ENCODE peak calls at places on chromosome 18, in seven cellular contexts. V is neuronal stem cell; K is GM19239; D is activated CD8-positive, alpha-beta memory T cell treated with anti-CD3 and anti-CD28 coated beads, Interleukin-2, amount 50 U/mL, for 4 hours; N is HT1080; W is aorta; P is D721Med. X is an unnamed sample.

GRCh38 chr18:21262979-21263378 is 20.9 kb downstream of the GREB1L start:
- DNase-seq in V (peak; percentile 74), K (no peak), D (no peak), N (peak; percentile 14), W (no peak), P (no peak), X (no peak)

GRCh38 chr18:2337552-2338141 is 233.7 kb downstream of the METTL4 start:
- DNase-seq in V (no peak), K (peak; percentile 26), D (peak; percentile 23), N (peak; percentile 8), W (peak; percentile 58), P (no peak), X (peak; percentile 20)

GRCh38 chr18:26656944-26657536 is 108.7 kb upstream of the KCTD1 start:
- DNase-seq in V (peak; percentile 54), K (peak; percentile 38), D (no peak), N (peak; percentile 58), W (peak; percentile 86), P (no peak), X (peak; percentile 60)

GRCh38 chr18:48038636-48039035 is 108.2 kb upstream of the SMAD2 start:
- DNase-seq in V (no peak), K (no peak), D (no peak), N (no peak), W (no peak), P (no peak), X (no peak)

GRCh38 chr18:26286008-26286407 is 59.8 kb downstream of the TAF4B start:
- DNase-seq in V (no peak), K (no peak), D (no peak), N (no peak), W (no peak), P (no peak), X (no peak)

GRCh38 chr18:58552057-58552461 is 76.8 kb downstream of the ALPK2 start:
- DNase-seq in V (no peak), K (no peak), D (no peak), N (peak; percentile 15), W (no peak), P (no peak), X (no peak)

GRCh38 chr18:14093526-14093925 is 38.7 kb downstream of the ZNF519 start:
- DNase-seq in V (no peak), K (no peak), D (no peak), N (no peak), W (no peak), P (no peak), X (no peak)

GRCh38 chr18:69558088-69558487 is 157.4 kb downstream of the DOK6 start:
- DNase-seq in V (no peak), K (no peak), D (no peak), N (no peak), W (no peak), P (no peak), X (peak; percentile 4)

GRCh38 chr18:40222736-40223135 is 1732.3 kb upstream of the PIK3C3 start:
- DNase-seq in V (no peak), K (no peak), D (no peak), N (peak; percentile 12), W (no peak), P (no peak), X (peak; percentile 7)

GRCh38 chr18:12879840-12880531 is 4.1 kb downstream of the PTPN2 start:
- DNase-seq in V (no peak), K (no peak), D (no peak), N (no peak), W (no peak), P (no peak), X (no peak)

GRCh38 chr18:36379426-36379984 is 82.0 kb downstream of the FHOD3 start:
- DNase-seq in V (no peak), K (no peak), D (no peak), N (no peak), W (no peak), P (no peak), X (no peak)

GRCh38 chr18:27005589-27005988 is 140.1 kb upstream of the AQP4 start:
- DNase-seq in V (no peak), K (no peak), D (no peak), N (peak; percentile 20), W (no peak), P (no peak), X (peak; percentile 12)

GRCh38 chr18:8619835-8620577 is 10.8 kb downstream of the RAB12 start:
- DNase-seq in V (no peak), K (no peak), D (no peak), N (no peak), W (no peak), P (peak; percentile 54), X (no peak)

GRCh38 chr18:31302991-31303390 is 15.0 kb upstream of the DSG1 start:
- DNase-seq in V (no peak), K (no peak), D (no peak), N (peak; percentile 74), W (no peak), P (no peak), X (no peak)

GRCh38 chr18:33421225-33421624 is 19.3 kb downstream of the CCDC178 start:
- DNase-seq in V (no peak), K (no peak), D (no peak), N (no peak), W (no peak), P (no peak), X (no peak)

GRCh38 chr18:54100920-54101319 is 123.5 kb downstream of the MBD2 start:
- DNase-seq in V (no peak), K (no peak), D (no peak), N (peak; percentile 42), W (no peak), P (no peak), X (peak; percentile 8)

GRCh38 chr18:5630057-5630765 is 86.4 kb upstream of the EPB41L3 start:
- DNase-seq in V (peak; percentile 77), K (peak; percentile 46), D (no peak), N (peak; percentile 43), W (peak; percentile 81), P (peak; percentile 77), X (peak; percentile 36)

GRCh38 chr18:47911877-47912276 is 18.6 kb downstream of the SMAD2 start:
- DNase-seq in V (no peak), K (no peak), D (no peak), N (no peak), W (no peak), P (no peak), X (no peak)

GRCh38 chr18:22032392-22032961 is 136.9 kb upstream of the GATA6 start:
- DNase-seq in V (peak; percentile 8), K (no peak), D (no peak), N (peak; percentile 98), W (no peak), P (no peak), X (peak; percentile 98)

GRCh38 chr18:42807852-42808251 is 307.6 kb downstream of the RIT2 start:
- DNase-seq in V (peak; percentile 63), K (no peak), D (no peak), N (no peak), W (no peak), P (no peak), X (no peak)

GRCh38 chr18:11387880-11388279 is 221.5 kb upstream of the SLC35G4 start:
- DNase-seq in V (no peak), K (peak; percentile 16), D (no peak), N (peak; percentile 72), W (peak; percentile 78), P (no peak), X (peak; percentile 83)

GRCh38 chr18:50286391-50287027 is 983 bp downstream of the CXXC1 start:
- DNase-seq in V (no peak), K (no peak), D (no peak), N (peak; percentile 75), W (peak; percentile 56), P (no peak), X (peak; percentile 52)

GRCh38 chr18:58052960-58053359 is 8.9 kb downstream of the NEDD4L start:
- DNase-seq in V (no peak), K (no peak), D (no peak), N (no peak), W (no peak), P (no peak), X (no peak)

GRCh38 chr18:48028081-48028480 is 97.6 kb upstream of the SMAD2 start:
- DNase-seq in V (no peak), K (no peak), D (no peak), N (no peak), W (no peak), P (no peak), X (no peak)

GRCh38 chr18:4020026-4020425 is 435.1 kb downstream of the DLGAP1 start:
- DNase-seq in V (no peak), K (no peak), D (no peak), N (no peak), W (no peak), P (no peak), X (no peak)

GRCh38 chr18:37499008-37499407 is 66.6 kb downstream of the CELF4 start:
- DNase-seq in V (no peak), K (no peak), D (no peak), N (no peak), W (no peak), P (no peak), X (no peak)

GRCh38 chr18:45168883-45169585 is 446.2 kb upstream of the SLC14A2 start:
- DNase-seq in V (no peak), K (no peak), D (no peak), N (peak; percentile 92), W (no peak), P (no peak), X (peak; percentile 95)

GRCh38 chr18:45775241-45775676 is 50.2 kb upstream of the SIGLEC15 start:
- DNase-seq in V (no peak), K (peak; percentile 39), D (peak; percentile 44), N (no peak), W (peak; percentile 86), P (no peak), X (peak; percentile 51)

GRCh38 chr18:44839239-44839666 is 158.6 kb downstream of the SETBP1 start:
- DNase-seq in V (peak; percentile 18), K (peak; percentile 72), D (peak; percentile 60), N (peak; percentile 82), W (peak; percentile 90), P (no peak), X (peak; percentile 73)

GRCh38 chr18:42437001-42437400 is 482.0 kb downstream of the PIK3C3 start:
- DNase-seq in V (no peak), K (no peak), D (no peak), N (no peak), W (no peak), P (no peak), X (no peak)

GRCh38 chr18:60383865-60384264 is 11.3 kb upstream of the MC4R start:
- DNase-seq in V (no peak), K (no peak), D (no peak), N (no peak), W (no peak), P (no peak), X (no peak)